ENCODE peak calls at places on chromosomes 11 and 22, in four cellular contexts. D, W, X and C are unnamed samples. For H3K9me3, the result is how much of the 10 kb centered on the place peaks cover.

GRCh38 chr11:614091-614582 is 1.6 kb downstream of the IRF7 start:
- DNase-seq in X (no peak), W (no peak), D (no peak), C (no peak)

GRCh38 chr11:16000065-16000464 is 356.3 kb downstream of the SOX6 start:
- DNase-seq in W (peak), X (no peak), D (no peak), C (no peak)

GRCh38 chr11:40032331-40032730 is 1427.1 kb downstream of the LRRC4C start:
- DNase-seq in X (no peak), W (no peak), D (no peak), C (no peak)

GRCh38 chr11:83220279-83220678 is 26.8 kb downstream of the ANKRD42 start:
- DNase-seq in W (no peak), X (peak), D (no peak), C (no peak)

GRCh38 chr11:75263944-75264349 is 23.4 kb downstream of the TPBGL start:
- DNase-seq in X (peak), D (no peak), W (peak), C (peak)

GRCh38 chr11:22244986-22245592 is 52.2 kb downstream of the ANO5 start:
- DNase-seq in W (peak), D (peak), X (peak), C (peak)

GRCh38 chr11:98940913-98941312 is 79.8 kb upstream of the CNTN5 start:
- DNase-seq in X (peak), D (no peak), W (no peak), C (no peak)

GRCh38 chr11:125188021-125188420 is 23.5 kb downstream of the PKNOX2 start:
- DNase-seq in W (peak), X (no peak), D (no peak), C (no peak)

GRCh38 chr11:35583126-35583525 is 35.1 kb upstream of the FJX1 start:
- DNase-seq in W (peak), X (no peak), D (no peak), C (no peak)

GRCh38 chr22:28570697-28571373 is 108.8 kb downstream of the TTC28 start:
- DNase-seq in D (no peak), W (no peak), X (no peak), C (no peak)

GRCh38 chr22:40329466-40329865 is 16.8 kb upstream of the ADSL start:
- DNase-seq in W (no peak), X (no peak), D (no peak), C (no peak)

GRCh38 chr11:111918390-111919256 is at the start of gene C11orf52:
- DNase-seq in W (peak), X (peak), D (no peak), C (no peak)

GRCh38 chr22:39574779-39575551 is 4.4 kb downstream of the CACNA1I start:
- DNase-seq in W (peak), D (no peak), X (no peak), C (no peak)

GRCh38 chr22:30325724-30326703 is 727 bp downstream of the TBC1D10A start:
- DNase-seq in D (peak), W (no peak), X (peak), C (peak)

GRCh38 chr11:86818466-86819282 is 18.3 kb downstream of the PRSS23 start:
- DNase-seq in W (peak), X (peak), D (peak), C (peak)

GRCh38 chr22:43313497-43314474 is 29.4 kb downstream of the SCUBE1 start:
- DNase-seq in D (no peak), W (no peak), X (peak), C (no peak)

GRCh38 chr11:111561801-111562325 is 21.3 kb downstream of the LAYN start:
- DNase-seq in D (no peak), X (no peak), W (peak), C (no peak)

GRCh38 chr11:27020736-27021135 is 19.9 kb upstream of the BBOX1 start:
- DNase-seq in X (no peak), D (no peak), W (no peak), C (no peak)

GRCh38 chr22:44355688-44356070 is 42.9 kb upstream of the SHISAL1 start:
- DNase-seq in D (no peak), W (no peak), X (no peak), C (no peak)

GRCh38 chr11:116687458-116688201 is 85.2 kb downstream of the BUD13 start:
- DNase-seq in D (no peak), W (no peak), X (peak), C (no peak)

GRCh38 chr11:86811637-86812321 is 11.4 kb downstream of the PRSS23 start:
- DNase-seq in X (peak), W (peak), D (no peak), C (no peak)

GRCh38 chr11:117328414-117329010 is 858 bp downstream of the CEP164 start:
- DNase-seq in D (no peak), X (peak), W (peak), C (peak)

GRCh38 chr11:76666408-76666807 is 4.1 kb downstream of the LRRC32 start:
- DNase-seq in W (peak), X (peak), D (no peak), C (peak)

GRCh38 chr11:80815752-80816453 is 1375.1 kb upstream of the TENM4 start:
- DNase-seq in X (no peak), D (no peak), W (no peak), C (no peak)

GRCh38 chr11:105181100-105181499 is 41.5 kb upstream of the CARD18 start:
- DNase-seq in W (peak), X (no peak), D (no peak), C (no peak)

GRCh38 chr11:111012497-111012896 is 233.0 kb upstream of the POU2AF2 start:
- DNase-seq in X (no peak), D (no peak), W (no peak), C (no peak)

GRCh38 chr11:98601181-98601773 is 419.5 kb upstream of the CNTN5 start:
- DNase-seq in D (no peak), X (no peak), W (no peak), C (no peak)

GRCh38 chr11:38791346-38791961 is 2193.4 kb upstream of the RAG2 start:
- DNase-seq in X (peak), W (peak), D (peak), C (peak)

GRCh38 chr11:5621580-5621979 is 3.2 kb upstream of the TRIM34 start:
- DNase-seq in X (no peak), W (no peak), D (no peak), C (no peak)
- H3K4me3 ChIP-seq in X (no peak), W (no peak), D (no peak), C (no peak)

DNA sequence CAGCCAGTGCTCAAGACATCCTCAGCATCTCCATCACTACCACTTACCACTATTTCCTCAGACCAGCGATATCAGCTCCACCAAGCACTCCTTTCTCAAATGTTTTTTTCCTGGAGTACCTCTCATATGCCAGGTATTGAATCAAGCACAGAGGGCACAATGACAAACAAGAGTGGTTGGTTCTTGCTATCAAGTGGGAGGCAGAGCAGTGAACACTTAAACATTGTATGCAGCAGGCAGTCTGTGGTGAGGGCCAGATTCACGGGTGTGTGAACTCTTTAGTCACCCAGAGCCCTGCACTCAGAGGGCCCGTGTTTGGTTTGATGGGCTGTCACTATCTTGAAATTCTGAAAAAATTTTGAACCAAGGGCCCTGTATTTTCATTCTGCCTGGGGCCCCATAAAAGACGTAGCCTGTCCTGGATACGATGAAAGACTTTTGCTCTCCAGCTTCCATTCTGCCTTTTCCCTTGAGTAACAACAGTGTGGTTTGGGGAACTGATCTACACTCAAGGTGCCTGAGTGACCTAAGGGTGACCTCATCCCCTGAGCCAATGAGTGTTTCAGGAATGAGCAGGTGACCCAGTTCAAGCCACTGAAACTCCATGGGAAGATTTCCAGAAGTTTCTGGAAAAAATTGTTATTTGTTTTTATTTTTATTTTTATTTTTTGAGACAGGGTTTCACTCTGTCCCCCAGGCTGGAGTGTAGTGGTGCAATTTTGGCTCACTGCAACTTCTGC is 348.4 kb upstream of the NARS2 start:
- DNase-seq in X (no peak), W (no peak), D (no peak), C (no peak)
- H3K9me3 ChIP-seq in X (under half), W (under half), D (under half), C (under half)

GRCh38 chr22:37298748-37299495 is 16.6 kb downstream of the CYTH4 start:
- DNase-seq in D (no peak), W (no peak), X (no peak), C (no peak)

GRCh38 chr22:37301144-37301820 is 19.0 kb downstream of the CYTH4 start:
- DNase-seq in W (peak), D (no peak), X (no peak), C (no peak)

GRCh38 chr22:37300551-37301017 is 18.3 kb downstream of the CYTH4 start:
- DNase-seq in X (no peak), W (no peak), D (peak), C (no peak)

GRCh38 chr22:37302617-37303555 is 20.6 kb downstream of the CYTH4 start:
- DNase-seq in W (peak), D (no peak), X (peak), C (no peak)

DNA sequence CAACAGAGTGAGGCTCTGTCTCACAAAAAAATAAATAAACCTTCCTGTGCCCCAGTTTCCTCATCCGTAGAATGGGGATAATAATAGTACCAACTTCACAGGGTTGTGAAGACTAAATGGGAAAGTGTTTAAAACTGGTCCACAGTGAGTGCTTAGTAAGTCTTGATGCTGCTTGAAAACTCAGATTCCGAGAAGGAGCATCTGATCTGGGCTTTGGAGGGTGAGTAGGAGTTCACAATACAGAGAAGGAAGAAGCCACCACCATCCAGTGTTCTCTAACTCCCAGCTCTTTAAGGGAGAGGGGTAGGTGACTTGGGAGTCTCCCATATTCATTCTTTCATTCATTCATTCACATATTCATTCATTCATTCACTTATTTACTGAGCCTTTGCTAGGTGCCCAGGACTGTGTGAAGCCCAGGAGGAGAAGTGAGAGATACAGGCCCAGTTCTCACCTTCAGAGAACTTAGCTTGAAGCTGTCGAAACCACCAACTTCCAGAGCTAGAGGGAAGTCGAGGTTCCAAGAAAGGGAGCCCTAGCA is 17.7 kb downstream of the CYTH4 start:
- DNase-seq in D (no peak), W (no peak), X (no peak), C (no peak)
- H3K4me3 ChIP-seq in D (no peak), W (no peak), X (no peak), C (no peak)

GRCh38 chr11:48263416-48263911 is at the start of gene OR4X1:
- DNase-seq in X (no peak), W (no peak), D (no peak), C (no peak)

DNA sequence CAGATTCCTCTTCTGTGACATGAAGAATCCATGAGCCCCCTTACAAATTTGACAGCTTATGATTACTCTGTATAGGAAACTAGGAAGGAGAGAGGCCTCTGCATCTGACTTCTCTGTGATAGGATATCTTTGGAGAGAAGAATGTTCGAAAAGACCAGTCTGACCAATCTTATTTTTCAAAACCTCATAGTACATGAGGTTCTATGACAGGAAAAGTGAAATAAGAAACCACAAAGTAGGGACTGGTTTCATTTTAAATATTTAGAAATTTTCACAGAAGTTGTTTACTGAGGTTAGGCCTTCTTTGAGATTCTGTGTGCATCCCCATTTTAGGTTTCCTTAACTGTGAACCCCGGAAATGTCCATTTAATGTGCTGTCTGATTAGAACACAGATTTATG is 2.1 kb upstream of the OR4X1 start:
- DNase-seq in X (no peak), W (no peak), D (no peak), C (no peak)
- H3K9me3 ChIP-seq in X (under half), W (under half), D (under half), C (under half)

GRCh38 chr11:69051381-69052342 is 2.9 kb downstream of the TPCN2 start:
- DNase-seq in X (no peak), D (no peak), W (no peak), C (peak)
- H3K4me3 ChIP-seq in X (no peak), D (no peak), W (no peak), C (peak)

DNA sequence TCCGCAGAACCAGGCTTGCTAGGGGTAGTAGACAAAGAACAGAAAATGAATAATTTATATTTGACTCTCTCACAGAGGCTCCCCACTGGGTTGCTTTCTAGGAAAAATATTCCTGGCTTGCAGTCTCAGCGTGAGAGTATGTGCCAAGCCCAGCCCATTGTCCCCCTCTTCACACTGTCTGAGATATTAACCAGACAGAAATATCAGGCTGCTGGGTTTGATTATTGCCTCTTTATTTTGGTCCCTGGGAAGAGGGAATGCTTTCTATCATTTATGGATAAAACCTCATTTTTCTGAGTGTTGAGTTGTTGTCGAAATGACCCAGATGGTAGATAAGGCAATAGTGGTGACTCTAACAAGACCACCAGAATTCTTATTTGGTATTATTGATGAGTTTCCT is 367.9 kb downstream of the METTL15 start:
- DNase-seq in W (no peak), D (no peak), X (no peak), C (no peak)
- H3K9me3 ChIP-seq in W (under half), D (under half), X (under half), C (under half)

DNA sequence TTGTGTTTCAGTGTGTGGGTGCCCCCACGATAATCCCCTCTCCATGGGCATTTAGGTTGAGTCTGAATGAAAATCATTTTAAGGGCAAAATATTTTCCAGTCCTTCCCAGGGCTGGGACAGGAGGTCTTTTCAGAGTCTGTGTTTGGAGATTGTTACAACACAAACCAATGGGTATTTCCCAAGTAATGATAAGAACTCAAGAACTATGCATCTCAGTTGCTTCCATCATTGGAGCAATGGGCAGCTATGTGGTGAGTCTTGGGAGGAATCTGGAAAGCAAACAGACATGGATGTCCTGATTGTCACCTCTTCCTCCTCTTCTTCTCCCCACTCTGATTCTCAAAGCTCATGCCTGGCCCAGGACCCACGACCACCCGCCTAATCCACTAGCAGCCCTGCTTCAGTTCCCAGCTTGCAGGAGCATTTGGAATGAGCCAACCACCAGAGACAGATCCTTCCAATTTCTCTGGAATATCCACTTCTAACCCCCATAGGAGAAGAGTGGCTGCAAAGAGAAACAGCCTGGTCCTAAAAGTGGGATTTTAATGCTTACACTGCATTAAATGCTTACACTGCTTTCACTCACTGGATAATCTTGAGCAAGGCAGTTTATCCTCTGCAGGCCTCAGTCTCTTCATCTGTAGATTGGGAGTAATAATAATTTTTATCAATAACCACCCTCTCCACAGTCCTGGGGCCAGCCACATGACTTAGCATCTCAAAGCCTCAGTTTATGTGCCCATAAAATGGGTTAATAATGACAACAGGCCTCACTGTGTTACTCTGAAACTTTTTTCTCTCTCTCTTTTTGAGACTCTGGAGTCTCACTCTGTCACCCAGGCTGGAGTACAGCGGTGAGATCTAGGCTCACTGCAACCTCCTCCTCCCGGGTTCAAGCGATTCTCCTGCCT is 404.3 kb downstream of the MN1 start:
- DNase-seq in D (no peak), X (no peak), W (peak), C (no peak)
- H3K4me3 ChIP-seq in D (no peak), X (no peak), W (no peak), C (no peak)